ENCODE peak calls at places on chromosomes 6 and 20, in four cellular contexts. K is AG10803, Q is MCF 10A, W is prostate gland. O is an unnamed sample.

GRCh38 chr6:75438186-75438880 is 55.3 kb downstream of the FILIP1 start:
- DNase-seq in K (no peak), Q (no peak), W (no peak), O (no peak)

GRCh38 chr6:139372326-139373153 is 1.9 kb downstream of the CITED2 start:
- DNase-seq in K (peak), Q (peak), W (no peak), O (no peak)

GRCh38 chr6:76166297-76166696 is 93.8 kb upstream of the IMPG1 start:
- DNase-seq in K (no peak), Q (no peak), W (no peak), O (no peak)

GRCh38 chr6:161232001-161232400 is 41.9 kb downstream of the AGPAT4 start:
- DNase-seq in K (no peak), Q (no peak), W (no peak), O (no peak)

GRCh38 chr20:40980828-40981310 is 47.8 kb upstream of the TOP1 start:
- DNase-seq in K (no peak), Q (no peak), W (no peak), O (no peak)

GRCh38 chr6:5606546-5606945 is 345.2 kb downstream of the FARS2 start:
- DNase-seq in K (no peak), Q (no peak), W (no peak), O (no peak)

GRCh38 chr6:99080191-99080590 is 132.4 kb upstream of the FBXL4 start:
- DNase-seq in K (no peak), Q (no peak), W (no peak), O (no peak)

GRCh38 chr6:157607317-157608109 is 215.5 kb upstream of the SNX9 start:
- DNase-seq in K (no peak), Q (no peak), W (no peak), O (no peak)

GRCh38 chr20:44728835-44729342 is 13.7 kb downstream of the CCN5 start:
- DNase-seq in K (peak), Q (peak), W (peak), O (no peak)

GRCh38 chr20:48052492-48052870 is 267.2 kb upstream of the SULF2 start:
- DNase-seq in K (peak), Q (peak), W (no peak), O (no peak)

GRCh38 chr20:50146732-50147662 is 6.5 kb downstream of the PEDS1 start:
- DNase-seq in K (no peak), Q (peak), W (peak), O (no peak)

GRCh38 chr6:92538926-92539325 is 880.4 kb downstream of the EPHA7 start:
- DNase-seq in K (no peak), Q (no peak), W (no peak), O (no peak)

GRCh38 chr20:9040874-9041524 is 27.9 kb upstream of the PLCB4 start:
- DNase-seq in K (peak), Q (peak), W (no peak), O (no peak)

GRCh38 chr6:66496659-66497058 is 789.6 kb upstream of the EYS start:
- DNase-seq in K (peak), Q (peak), W (no peak), O (no peak)

O was measured in nucleus accumbens.